ENCODE peak calls at places on chromosomes 11 and 22, in ten cellular contexts. One of them, this sample, is unnamed.

GRCh38 chr11:118530683-118531596 is at the start of gene TMEM25:
- DNase-seq in GM19239: peak
- DNase-seq in fibroblast of villous mesenchyme: peak
- DNase-seq in AG10803: no peak
- DNase-seq in cerebellar cortex: peak
- DNase-seq in omental fat pad: no peak
- DNase-seq in stimulated activated CD8-positive, alpha-beta memory T cell treated with anti-CD3 and anti-CD28 coated beads, Interleukin-15, amount 100 ng/mL, for 24 hours: peak
- DNase-seq in HEK293T: peak
- DNase-seq in WTC11: peak
- DNase-seq in activated naive CD4-positive, alpha-beta T cell treated with anti-CD3 and anti-CD28 coated beads, Interleukin-2, amount 10 ng/mL, durations not matched to agents 7 days and 5 days: peak
- DNase-seq in this sample: peak

GRCh38 chr11:33716236-33716635 is 15.6 kb upstream of the C11orf91 start:
- DNase-seq in fibroblast of villous mesenchyme: peak
- DNase-seq in activated naive CD4-positive, alpha-beta T cell treated with anti-CD3 and anti-CD28 coated beads, Interleukin-2, amount 10 ng/mL, durations not matched to agents 7 days and 5 days: no peak
- DNase-seq in stimulated activated CD8-positive, alpha-beta memory T cell treated with anti-CD3 and anti-CD28 coated beads, Interleukin-15, amount 100 ng/mL, for 24 hours: no peak
- DNase-seq in HEK293T: no peak
- DNase-seq in WTC11: no peak
- DNase-seq in cerebellar cortex: peak
- DNase-seq in GM19239: no peak
- DNase-seq in omental fat pad: no peak
- DNase-seq in AG10803: peak
- DNase-seq in this sample: no peak

GRCh38 chr11:105357146-105357545 is 217.6 kb upstream of the CARD18 start:
- DNase-seq in HEK293T: no peak
- DNase-seq in stimulated activated CD8-positive, alpha-beta memory T cell treated with anti-CD3 and anti-CD28 coated beads, Interleukin-15, amount 100 ng/mL, for 24 hours: no peak
- DNase-seq in GM19239: no peak
- DNase-seq in fibroblast of villous mesenchyme: no peak
- DNase-seq in cerebellar cortex: no peak
- DNase-seq in AG10803: no peak
- DNase-seq in WTC11: no peak
- DNase-seq in omental fat pad: no peak
- DNase-seq in activated naive CD4-positive, alpha-beta T cell treated with anti-CD3 and anti-CD28 coated beads, Interleukin-2, amount 10 ng/mL, durations not matched to agents 7 days and 5 days: no peak
- DNase-seq in this sample: no peak

GRCh38 chr22:32702421-32702820 is 99.1 kb upstream of the TIMP3 start:
- DNase-seq in WTC11: no peak
- DNase-seq in GM19239: no peak
- DNase-seq in AG10803: no peak
- DNase-seq in omental fat pad: no peak
- DNase-seq in activated naive CD4-positive, alpha-beta T cell treated with anti-CD3 and anti-CD28 coated beads, Interleukin-2, amount 10 ng/mL, durations not matched to agents 7 days and 5 days: no peak
- DNase-seq in HEK293T: no peak
- DNase-seq in cerebellar cortex: no peak
- DNase-seq in fibroblast of villous mesenchyme: no peak
- DNase-seq in stimulated activated CD8-positive, alpha-beta memory T cell treated with anti-CD3 and anti-CD28 coated beads, Interleukin-15, amount 100 ng/mL, for 24 hours: no peak
- DNase-seq in this sample: no peak

GRCh38 chr11:46353706-46354105 is 6.4 kb downstream of the DGKZ start:
- DNase-seq in AG10803: peak
- DNase-seq in stimulated activated CD8-positive, alpha-beta memory T cell treated with anti-CD3 and anti-CD28 coated beads, Interleukin-15, amount 100 ng/mL, for 24 hours: no peak
- DNase-seq in activated naive CD4-positive, alpha-beta T cell treated with anti-CD3 and anti-CD28 coated beads, Interleukin-2, amount 10 ng/mL, durations not matched to agents 7 days and 5 days: no peak
- DNase-seq in WTC11: no peak
- DNase-seq in cerebellar cortex: no peak
- DNase-seq in HEK293T: no peak
- DNase-seq in GM19239: no peak
- DNase-seq in omental fat pad: no peak
- DNase-seq in fibroblast of villous mesenchyme: no peak
- DNase-seq in this sample: no peak

GRCh38 chr11:132114185-132114584 is 743.8 kb downstream of the NTM start:
- DNase-seq in AG10803: peak
- DNase-seq in WTC11: peak
- DNase-seq in activated naive CD4-positive, alpha-beta T cell treated with anti-CD3 and anti-CD28 coated beads, Interleukin-2, amount 10 ng/mL, durations not matched to agents 7 days and 5 days: no peak
- DNase-seq in omental fat pad: no peak
- DNase-seq in HEK293T: peak
- DNase-seq in GM19239: no peak
- DNase-seq in stimulated activated CD8-positive, alpha-beta memory T cell treated with anti-CD3 and anti-CD28 coated beads, Interleukin-15, amount 100 ng/mL, for 24 hours: no peak
- DNase-seq in cerebellar cortex: peak
- DNase-seq in fibroblast of villous mesenchyme: no peak
- DNase-seq in this sample: no peak

GRCh38 chr11:111936045-111936400 is 1.1 kb upstream of the DIXDC1 start:
- DNase-seq in activated naive CD4-positive, alpha-beta T cell treated with anti-CD3 and anti-CD28 coated beads, Interleukin-2, amount 10 ng/mL, durations not matched to agents 7 days and 5 days: no peak
- DNase-seq in fibroblast of villous mesenchyme: peak
- DNase-seq in AG10803: no peak
- DNase-seq in cerebellar cortex: no peak
- DNase-seq in GM19239: no peak
- DNase-seq in stimulated activated CD8-positive, alpha-beta memory T cell treated with anti-CD3 and anti-CD28 coated beads, Interleukin-15, amount 100 ng/mL, for 24 hours: no peak
- DNase-seq in WTC11: no peak
- DNase-seq in HEK293T: no peak
- DNase-seq in omental fat pad: no peak
- DNase-seq in this sample: no peak

GRCh38 chr22:49797706-49798105 is 30.0 kb downstream of the BRD1 start:
- DNase-seq in stimulated activated CD8-positive, alpha-beta memory T cell treated with anti-CD3 and anti-CD28 coated beads, Interleukin-15, amount 100 ng/mL, for 24 hours: no peak
- DNase-seq in HEK293T: no peak
- DNase-seq in AG10803: no peak
- DNase-seq in activated naive CD4-positive, alpha-beta T cell treated with anti-CD3 and anti-CD28 coated beads, Interleukin-2, amount 10 ng/mL, durations not matched to agents 7 days and 5 days: no peak
- DNase-seq in omental fat pad: no peak
- DNase-seq in GM19239: no peak
- DNase-seq in fibroblast of villous mesenchyme: no peak
- DNase-seq in WTC11: no peak
- DNase-seq in cerebellar cortex: peak
- DNase-seq in this sample: no peak

GRCh38 chr11:77130763-77131513 is 2.9 kb downstream of the MYO7A start:
- DNase-seq in stimulated activated CD8-positive, alpha-beta memory T cell treated with anti-CD3 and anti-CD28 coated beads, Interleukin-15, amount 100 ng/mL, for 24 hours: no peak
- DNase-seq in omental fat pad: no peak
- DNase-seq in fibroblast of villous mesenchyme: peak
- DNase-seq in activated naive CD4-positive, alpha-beta T cell treated with anti-CD3 and anti-CD28 coated beads, Interleukin-2, amount 10 ng/mL, durations not matched to agents 7 days and 5 days: no peak
- DNase-seq in WTC11: no peak
- DNase-seq in HEK293T: no peak
- DNase-seq in cerebellar cortex: no peak
- DNase-seq in AG10803: peak
- DNase-seq in GM19239: no peak
- DNase-seq in this sample: peak

GRCh38 chr22:36454916-36455570 is 26.4 kb downstream of the TXN2 start:
- DNase-seq in AG10803: peak
- DNase-seq in activated naive CD4-positive, alpha-beta T cell treated with anti-CD3 and anti-CD28 coated beads, Interleukin-2, amount 10 ng/mL, durations not matched to agents 7 days and 5 days: peak
- DNase-seq in omental fat pad: peak
- DNase-seq in GM19239: peak
- DNase-seq in stimulated activated CD8-positive, alpha-beta memory T cell treated with anti-CD3 and anti-CD28 coated beads, Interleukin-15, amount 100 ng/mL, for 24 hours: peak
- DNase-seq in cerebellar cortex: peak
- DNase-seq in HEK293T: peak
- DNase-seq in fibroblast of villous mesenchyme: peak
- DNase-seq in WTC11: peak
- DNase-seq in this sample: peak

GRCh38 chr11:859394-860131 is 16.9 kb downstream of the TSPAN4 start:
- DNase-seq in AG10803: peak
- DNase-seq in GM19239: no peak
- DNase-seq in HEK293T: no peak
- DNase-seq in stimulated activated CD8-positive, alpha-beta memory T cell treated with anti-CD3 and anti-CD28 coated beads, Interleukin-15, amount 100 ng/mL, for 24 hours: no peak
- DNase-seq in WTC11: no peak
- DNase-seq in fibroblast of villous mesenchyme: peak
- DNase-seq in cerebellar cortex: peak
- DNase-seq in activated naive CD4-positive, alpha-beta T cell treated with anti-CD3 and anti-CD28 coated beads, Interleukin-2, amount 10 ng/mL, durations not matched to agents 7 days and 5 days: no peak
- DNase-seq in omental fat pad: peak
- DNase-seq in this sample: peak

GRCh38 chr22:46085831-46086576 is 64.3 kb upstream of the PPARA start:
- DNase-seq in fibroblast of villous mesenchyme: peak
- DNase-seq in omental fat pad: peak
- DNase-seq in HEK293T: no peak
- DNase-seq in cerebellar cortex: no peak
- DNase-seq in GM19239: no peak
- DNase-seq in AG10803: peak
- DNase-seq in stimulated activated CD8-positive, alpha-beta memory T cell treated with anti-CD3 and anti-CD28 coated beads, Interleukin-15, amount 100 ng/mL, for 24 hours: no peak
- DNase-seq in activated naive CD4-positive, alpha-beta T cell treated with anti-CD3 and anti-CD28 coated beads, Interleukin-2, amount 10 ng/mL, durations not matched to agents 7 days and 5 days: no peak
- DNase-seq in WTC11: no peak
- DNase-seq in this sample: peak

GRCh38 chr11:33895752-33896137 is 3.9 kb upstream of the LMO2 start:
- DNase-seq in omental fat pad: no peak
- DNase-seq in cerebellar cortex: no peak
- DNase-seq in activated naive CD4-positive, alpha-beta T cell treated with anti-CD3 and anti-CD28 coated beads, Interleukin-2, amount 10 ng/mL, durations not matched to agents 7 days and 5 days: no peak
- DNase-seq in GM19239: no peak
- DNase-seq in HEK293T: no peak
- DNase-seq in WTC11: no peak
- DNase-seq in fibroblast of villous mesenchyme: no peak
- DNase-seq in AG10803: no peak
- DNase-seq in stimulated activated CD8-positive, alpha-beta memory T cell treated with anti-CD3 and anti-CD28 coated beads, Interleukin-15, amount 100 ng/mL, for 24 hours: no peak
- DNase-seq in this sample: no peak

GRCh38 chr11:2802389-2803185 is 83.0 kb downstream of the CDKN1C start:
- DNase-seq in fibroblast of villous mesenchyme: no peak
- DNase-seq in omental fat pad: no peak
- DNase-seq in AG10803: no peak
- DNase-seq in activated naive CD4-positive, alpha-beta T cell treated with anti-CD3 and anti-CD28 coated beads, Interleukin-2, amount 10 ng/mL, durations not matched to agents 7 days and 5 days: peak
- DNase-seq in cerebellar cortex: no peak
- DNase-seq in stimulated activated CD8-positive, alpha-beta memory T cell treated with anti-CD3 and anti-CD28 coated beads, Interleukin-15, amount 100 ng/mL, for 24 hours: no peak
- DNase-seq in HEK293T: no peak
- DNase-seq in WTC11: peak
- DNase-seq in GM19239: no peak
- DNase-seq in this sample: no peak

GRCh38 chr11:122097419-122098001 is 18.5 kb downstream of the BLID start:
- DNase-seq in omental fat pad: no peak
- DNase-seq in activated naive CD4-positive, alpha-beta T cell treated with anti-CD3 and anti-CD28 coated beads, Interleukin-2, amount 10 ng/mL, durations not matched to agents 7 days and 5 days: no peak
- DNase-seq in fibroblast of villous mesenchyme: peak
- DNase-seq in GM19239: no peak
- DNase-seq in stimulated activated CD8-positive, alpha-beta memory T cell treated with anti-CD3 and anti-CD28 coated beads, Interleukin-15, amount 100 ng/mL, for 24 hours: no peak
- DNase-seq in AG10803: peak
- DNase-seq in HEK293T: no peak
- DNase-seq in cerebellar cortex: no peak
- DNase-seq in WTC11: no peak
- DNase-seq in this sample: no peak

GRCh38 chr11:71368966-71369365 is 79.2 kb downstream of the DHCR7 start:
- DNase-seq in activated naive CD4-positive, alpha-beta T cell treated with anti-CD3 and anti-CD28 coated beads, Interleukin-2, amount 10 ng/mL, durations not matched to agents 7 days and 5 days: no peak
- DNase-seq in omental fat pad: no peak
- DNase-seq in HEK293T: no peak
- DNase-seq in stimulated activated CD8-positive, alpha-beta memory T cell treated with anti-CD3 and anti-CD28 coated beads, Interleukin-15, amount 100 ng/mL, for 24 hours: no peak
- DNase-seq in WTC11: no peak
- DNase-seq in GM19239: no peak
- DNase-seq in fibroblast of villous mesenchyme: no peak
- DNase-seq in AG10803: no peak
- DNase-seq in cerebellar cortex: no peak
- DNase-seq in this sample: no peak

GRCh38 chr11:131688056-131688693 is 317.8 kb downstream of the NTM start:
- DNase-seq in stimulated activated CD8-positive, alpha-beta memory T cell treated with anti-CD3 and anti-CD28 coated beads, Interleukin-15, amount 100 ng/mL, for 24 hours: no peak
- DNase-seq in omental fat pad: no peak
- DNase-seq in AG10803: peak
- DNase-seq in fibroblast of villous mesenchyme: peak
- DNase-seq in activated naive CD4-positive, alpha-beta T cell treated with anti-CD3 and anti-CD28 coated beads, Interleukin-2, amount 10 ng/mL, durations not matched to agents 7 days and 5 days: peak
- DNase-seq in WTC11: peak
- DNase-seq in HEK293T: peak
- DNase-seq in GM19239: peak
- DNase-seq in cerebellar cortex: peak
- DNase-seq in this sample: no peak

GRCh38 chr22:39592104-39593060 is 21.8 kb downstream of the CACNA1I start:
- DNase-seq in stimulated activated CD8-positive, alpha-beta memory T cell treated with anti-CD3 and anti-CD28 coated beads, Interleukin-15, amount 100 ng/mL, for 24 hours: no peak
- DNase-seq in AG10803: peak
- DNase-seq in fibroblast of villous mesenchyme: peak
- DNase-seq in HEK293T: no peak
- DNase-seq in cerebellar cortex: peak
- DNase-seq in omental fat pad: no peak
- DNase-seq in WTC11: no peak
- DNase-seq in activated naive CD4-positive, alpha-beta T cell treated with anti-CD3 and anti-CD28 coated beads, Interleukin-2, amount 10 ng/mL, durations not matched to agents 7 days and 5 days: no peak
- DNase-seq in GM19239: no peak
- DNase-seq in this sample: peak

GRCh38 chr22:40070701-40071100 is 75.9 kb downstream of the FAM83F start:
- DNase-seq in HEK293T: no peak
- DNase-seq in GM19239: no peak
- DNase-seq in cerebellar cortex: no peak
- DNase-seq in WTC11: no peak
- DNase-seq in stimulated activated CD8-positive, alpha-beta memory T cell treated with anti-CD3 and anti-CD28 coated beads, Interleukin-15, amount 100 ng/mL, for 24 hours: no peak
- DNase-seq in AG10803: peak
- DNase-seq in fibroblast of villous mesenchyme: no peak
- DNase-seq in omental fat pad: no peak
- DNase-seq in activated naive CD4-positive, alpha-beta T cell treated with anti-CD3 and anti-CD28 coated beads, Interleukin-2, amount 10 ng/mL, durations not matched to agents 7 days and 5 days: no peak
- DNase-seq in this sample: no peak

GRCh38 chr11:84719935-84720577 is 907.1 kb downstream of the DLG2 start:
- DNase-seq in activated naive CD4-positive, alpha-beta T cell treated with anti-CD3 and anti-CD28 coated beads, Interleukin-2, amount 10 ng/mL, durations not matched to agents 7 days and 5 days: no peak
- DNase-seq in omental fat pad: no peak
- DNase-seq in fibroblast of villous mesenchyme: no peak
- DNase-seq in GM19239: no peak
- DNase-seq in HEK293T: no peak
- DNase-seq in AG10803: no peak
- DNase-seq in cerebellar cortex: peak
- DNase-seq in WTC11: peak
- DNase-seq in stimulated activated CD8-positive, alpha-beta memory T cell treated with anti-CD3 and anti-CD28 coated beads, Interleukin-15, amount 100 ng/mL, for 24 hours: no peak
- DNase-seq in this sample: no peak

GRCh38 chr22:38081636-38081940 is 2.4 kb downstream of the SLC16A8 start:
- DNase-seq in omental fat pad: no peak
- DNase-seq in HEK293T: no peak
- DNase-seq in cerebellar cortex: no peak
- DNase-seq in GM19239: no peak
- DNase-seq in activated naive CD4-positive, alpha-beta T cell treated with anti-CD3 and anti-CD28 coated beads, Interleukin-2, amount 10 ng/mL, durations not matched to agents 7 days and 5 days: no peak
- DNase-seq in stimulated activated CD8-positive, alpha-beta memory T cell treated with anti-CD3 and anti-CD28 coated beads, Interleukin-15, amount 100 ng/mL, for 24 hours: no peak
- DNase-seq in fibroblast of villous mesenchyme: no peak
- DNase-seq in WTC11: no peak
- DNase-seq in AG10803: no peak
- DNase-seq in this sample: no peak

GRCh38 chr11:69648679-69649575 is 8.0 kb downstream of the CCND1 start:
- DNase-seq in WTC11: no peak
- DNase-seq in AG10803: no peak
- DNase-seq in HEK293T: no peak
- DNase-seq in fibroblast of villous mesenchyme: no peak
- DNase-seq in GM19239: no peak
- DNase-seq in cerebellar cortex: no peak
- DNase-seq in omental fat pad: no peak
- DNase-seq in activated naive CD4-positive, alpha-beta T cell treated with anti-CD3 and anti-CD28 coated beads, Interleukin-2, amount 10 ng/mL, durations not matched to agents 7 days and 5 days: no peak
- DNase-seq in stimulated activated CD8-positive, alpha-beta memory T cell treated with anti-CD3 and anti-CD28 coated beads, Interleukin-15, amount 100 ng/mL, for 24 hours: no peak
- DNase-seq in this sample: no peak

GRCh38 chr11:132523929-132524328 is 1008.4 kb downstream of the OPCML start:
- DNase-seq in stimulated activated CD8-positive, alpha-beta memory T cell treated with anti-CD3 and anti-CD28 coated beads, Interleukin-15, amount 100 ng/mL, for 24 hours: no peak
- DNase-seq in fibroblast of villous mesenchyme: no peak
- DNase-seq in activated naive CD4-positive, alpha-beta T cell treated with anti-CD3 and anti-CD28 coated beads, Interleukin-2, amount 10 ng/mL, durations not matched to agents 7 days and 5 days: no peak
- DNase-seq in GM19239: no peak
- DNase-seq in cerebellar cortex: no peak
- DNase-seq in omental fat pad: no peak
- DNase-seq in AG10803: no peak
- DNase-seq in WTC11: no peak
- DNase-seq in HEK293T: no peak
- DNase-seq in this sample: no peak

GRCh38 chr11:115324569-115325432 is 179.4 kb downstream of the CADM1 start:
- DNase-seq in WTC11: peak
- DNase-seq in omental fat pad: no peak
- DNase-seq in cerebellar cortex: peak
- DNase-seq in stimulated activated CD8-positive, alpha-beta memory T cell treated with anti-CD3 and anti-CD28 coated beads, Interleukin-15, amount 100 ng/mL, for 24 hours: no peak
- DNase-seq in HEK293T: peak
- DNase-seq in AG10803: peak
- DNase-seq in GM19239: peak
- DNase-seq in fibroblast of villous mesenchyme: peak
- DNase-seq in activated naive CD4-positive, alpha-beta T cell treated with anti-CD3 and anti-CD28 coated beads, Interleukin-2, amount 10 ng/mL, durations not matched to agents 7 days and 5 days: peak
- DNase-seq in this sample: peak

GRCh38 chr11:11661356-11662040 is 39.7 kb upstream of the GALNT18 start:
- DNase-seq in AG10803: no peak
- DNase-seq in activated naive CD4-positive, alpha-beta T cell treated with anti-CD3 and anti-CD28 coated beads, Interleukin-2, amount 10 ng/mL, durations not matched to agents 7 days and 5 days: no peak
- DNase-seq in stimulated activated CD8-positive, alpha-beta memory T cell treated with anti-CD3 and anti-CD28 coated beads, Interleukin-15, amount 100 ng/mL, for 24 hours: no peak
- DNase-seq in HEK293T: no peak
- DNase-seq in GM19239: no peak
- DNase-seq in fibroblast of villous mesenchyme: no peak
- DNase-seq in cerebellar cortex: peak
- DNase-seq in omental fat pad: no peak
- DNase-seq in WTC11: peak
- DNase-seq in this sample: no peak

GRCh38 chr11:27392715-27393114 is 29.7 kb upstream of the CCDC34 start:
- DNase-seq in activated naive CD4-positive, alpha-beta T cell treated with anti-CD3 and anti-CD28 coated beads, Interleukin-2, amount 10 ng/mL, durations not matched to agents 7 days and 5 days: no peak
- DNase-seq in WTC11: no peak
- DNase-seq in stimulated activated CD8-positive, alpha-beta memory T cell treated with anti-CD3 and anti-CD28 coated beads, Interleukin-15, amount 100 ng/mL, for 24 hours: no peak
- DNase-seq in GM19239: no peak
- DNase-seq in HEK293T: no peak
- DNase-seq in cerebellar cortex: no peak
- DNase-seq in omental fat pad: no peak
- DNase-seq in AG10803: peak
- DNase-seq in fibroblast of villous mesenchyme: peak
- DNase-seq in this sample: peak

GRCh38 chr11:843818-844692 is 1.4 kb downstream of the TSPAN4 start:
- DNase-seq in GM19239: no peak
- DNase-seq in cerebellar cortex: peak
- DNase-seq in stimulated activated CD8-positive, alpha-beta memory T cell treated with anti-CD3 and anti-CD28 coated beads, Interleukin-15, amount 100 ng/mL, for 24 hours: no peak
- DNase-seq in activated naive CD4-positive, alpha-beta T cell treated with anti-CD3 and anti-CD28 coated beads, Interleukin-2, amount 10 ng/mL, durations not matched to agents 7 days and 5 days: peak
- DNase-seq in omental fat pad: peak
- DNase-seq in AG10803: peak
- DNase-seq in HEK293T: no peak
- DNase-seq in WTC11: peak
- DNase-seq in fibroblast of villous mesenchyme: peak
- DNase-seq in this sample: peak

This sample was measured in Caki2.